ENCODE peak calls at places on chromosomes 4 and X, in ten cellular contexts. L, S, F, E, K, N, I, V, B and U are unnamed samples.

GRCh38 chrX:100381613-100382012 is 28.5 kb downstream of the PCDH19 start:
- DNase-seq in L (no peak), S (no peak), F (no peak), E (no peak), K (no peak), N (no peak), I (no peak), V (no peak), B (no peak), U (peak; percentile 1)

GRCh38 chrX:75623535-75623934 is 100.7 kb upstream of the ZDHHC15 start:
- DNase-seq in L (no peak), S (no peak), F (no peak), E (no peak), K (no peak), N (no peak), I (no peak), V (no peak), B (peak; percentile 0), U (no peak)

GRCh38 chrX:137479394-137479793 is 86.5 kb upstream of the ZIC3 start:
- DNase-seq in L (no peak), S (no peak), F (no peak), E (no peak), K (no peak), N (no peak), I (no peak), V (peak; percentile 28), B (no peak), U (no peak)

GRCh38 chr4:52585379-52585778 is 73.7 kb downstream of the USP46 start:
- DNase-seq in L (no peak), S (no peak), F (no peak), E (no peak), K (no peak), N (no peak), I (no peak), V (no peak), B (no peak), U (no peak)

GRCh38 chrX:154378059-154378798 is 866 bp upstream of the EMD start:
- DNase-seq in L (no peak), S (no peak), F (no peak), E (peak; percentile 33), K (no peak), N (peak; percentile 61), I (no peak), V (peak; percentile 43), B (no peak), U (no peak)

GRCh38 chrX:71326394-71326793 is 24.8 kb downstream of the ITGB1BP2 start:
- DNase-seq in L (no peak), S (no peak), F (no peak), E (no peak), K (no peak), N (no peak), I (no peak), V (no peak), B (no peak), U (no peak)

GRCh38 chrX:48854898-48855297 is 19.5 kb upstream of the PCSK1N start:
- DNase-seq in L (no peak), S (no peak), F (no peak), E (no peak), K (no peak), N (no peak), I (no peak), V (no peak), B (peak; percentile 23), U (no peak)

GRCh38 chrX:118983513-118983912 is 9.1 kb downstream of the LONRF3 start:
- DNase-seq in L (no peak), S (no peak), F (no peak), E (no peak), K (no peak), N (peak; percentile 39), I (no peak), V (no peak), B (no peak), U (no peak)